ENCODE peak calls at places on chromosome 17, in seven cellular contexts. X is RWPE2, D is heart right ventricle, J is cardiac muscle cell, K is BJ, W is tibial nerve, N is suprapubic skin. T is an unnamed sample. For H3K27me3, the result is how much of the 10 kb centered on the place peaks cover.

GRCh38 chr17:48727415-48728175 is 955 bp downstream of the HOXB13 start:
- DNase-seq in X (peak), D (no peak), J (no peak), K (no peak), W (no peak), N (no peak), T (no peak)

GRCh38 chr17:34012709-34013375 is 242.2 kb upstream of the CCL2 start:
- DNase-seq in X (no peak), D (no peak), J (no peak), K (no peak), W (no peak), N (no peak), T (no peak)

GRCh38 chr17:77207689-77208216 is 67.0 kb downstream of the SEC14L1 start:
- DNase-seq in X (no peak), D (no peak), J (no peak), K (no peak), W (no peak), N (no peak), T (peak)

GRCh38 chr17:65394811-65395472 is 166.5 kb downstream of the AXIN2 start:
- DNase-seq in X (no peak), D (no peak), J (no peak), K (no peak), W (no peak), N (no peak), T (no peak)

GRCh38 chr17:45218895-45219661 is 2.6 kb upstream of the FMNL1 start:
- DNase-seq in X (no peak), D (peak), J (peak), K (no peak), W (peak), N (peak), T (peak)

GRCh38 chr17:17304521-17304985 is 1.4 kb downstream of the NT5M start:
- DNase-seq in X (no peak), D (no peak), J (peak), K (no peak), W (no peak), N (no peak), T (no peak)

GRCh38 chr17:12648498-12648897 is 17.2 kb upstream of the MYOCD start:
- DNase-seq in X (no peak), D (no peak), J (no peak), K (no peak), W (no peak), N (no peak), T (no peak)

GRCh38 chr17:67443931-67444597 is 67.0 kb downstream of the PITPNC1 start:
- DNase-seq in X (no peak), D (peak), J (no peak), K (peak), W (no peak), N (no peak), T (no peak)

GRCh38 chr17:33667052-33667509 is 374.0 kb upstream of the ASIC2 start:
- DNase-seq in X (no peak), D (no peak), J (no peak), K (no peak), W (no peak), N (no peak), T (no peak)

GRCh38 chr17:72974605-72975232 is 117.8 kb downstream of the SLC39A11 start:
- DNase-seq in X (no peak), D (no peak), J (no peak), K (no peak), W (no peak), N (no peak), T (no peak)

GRCh38 chr17:42577140-42577531 is 393 bp downstream of the PSMC3IP start:
- DNase-seq in X (no peak), D (no peak), J (no peak), K (no peak), W (no peak), N (no peak), T (no peak)

GRCh38 chr17:38455288-38455915 is 27.1 kb downstream of the ARHGAP23 start:
- DNase-seq in X (peak), D (no peak), J (peak), K (no peak), W (no peak), N (no peak), T (no peak)

GRCh38 chr17:66985838-66986237 is 21.3 kb downstream of the CACNG4 start:
- DNase-seq in X (no peak), D (no peak), J (no peak), K (no peak), W (no peak), N (no peak), T (no peak)

GRCh38 chr17:64133546-64134215 is 3.7 kb upstream of the ERN1 start:
- DNase-seq in X (no peak), D (no peak), J (peak), K (no peak), W (no peak), N (no peak), T (no peak)

GRCh38 chr17:40873801-40874200 is 6.8 kb upstream of the KRT12 start:
- DNase-seq in X (no peak), D (no peak), J (no peak), K (no peak), W (no peak), N (no peak), T (no peak)

GRCh38 chr17:17149520-17150449 is 56.3 kb downstream of the PLD6 start:
- DNase-seq in X (no peak), D (no peak), J (no peak), K (no peak), W (no peak), N (no peak), T (no peak)

GRCh38 chr17:47742319-47743181 is 9.5 kb downstream of the TBX21 start:
- DNase-seq in X (no peak), D (no peak), J (peak), K (no peak), W (no peak), N (peak), T (no peak)

GRCh38 chr17:70295329-70295728 is 126.0 kb downstream of the KCNJ2 start:
- DNase-seq in X (no peak), D (no peak), J (no peak), K (no peak), W (no peak), N (no peak), T (no peak)

GRCh38 chr17:41392278-41392677 is 5.1 kb downstream of the KRT31 start:
- DNase-seq in X (no peak), D (no peak), J (no peak), K (no peak), W (no peak), N (no peak), T (no peak)

GRCh38 chr17:41456206-41456605 is 11.0 kb downstream of the KRT32 start:
- DNase-seq in X (no peak), D (no peak), J (no peak), K (no peak), W (no peak), N (no peak), T (no peak)

GRCh38 chr17:42153919-42154491 is 784 bp downstream of the RAB5C start:
- DNase-seq in X (no peak), D (no peak), J (no peak), K (no peak), W (no peak), N (no peak), T (no peak)

GRCh38 chr17:8019665-8020064 is 17.2 kb downstream of the GUCY2D start:
- DNase-seq in X (no peak), D (no peak), J (no peak), K (no peak), W (no peak), N (no peak), T (no peak)

GRCh38 chr17:61862105-61862574 is 1.2 kb downstream of the BRIP1 start:
- DNase-seq in X (no peak), D (no peak), J (peak), K (no peak), W (no peak), N (no peak), T (no peak)

GRCh38 chr17:80960797-80961452 is 30.7 kb upstream of the CHMP6 start:
- DNase-seq in X (no peak), D (no peak), J (no peak), K (no peak), W (no peak), N (no peak), T (no peak)

GRCh38 chr17:71757156-71757555 is 363.7 kb upstream of the SOX9 start:
- DNase-seq in X (no peak), D (no peak), J (no peak), K (no peak), W (no peak), N (no peak), T (no peak)

GRCh38 chr17:16935241-16935663 is 36.7 kb downstream of the TNFRSF13B start:
- DNase-seq in X (no peak), D (no peak), J (no peak), K (no peak), W (no peak), N (peak), T (no peak)

GRCh38 chr17:17200831-17201230 is 5.3 kb downstream of the PLD6 start:
- DNase-seq in X (no peak), D (no peak), J (no peak), K (no peak), W (peak), N (no peak), T (no peak)

GRCh38 chr17:46818319-46818928 is at the start of gene WNT3:
- DNase-seq in X (no peak), D (no peak), J (peak), K (no peak), W (no peak), N (no peak), T (peak)

GRCh38 chr17:29461807-29462206 is 71.6 kb downstream of the TAOK1 start:
- DNase-seq in X (no peak), D (no peak), J (no peak), K (no peak), W (no peak), N (no peak), T (no peak)

GRCh38 chr17:83079340-83079747 is at the start of gene METRNL:
- DNase-seq in X (no peak), D (peak), J (peak), K (no peak), W (no peak), N (no peak), T (peak)

GRCh38 chr17:72270530-72270929 is 149.7 kb downstream of the SOX9 start:
- DNase-seq in X (peak), D (peak), J (no peak), K (no peak), W (peak), N (no peak), T (no peak)

GRCh38 chr17:66932295-66932694 is 32.2 kb upstream of the CACNG4 start:
- DNase-seq in X (no peak), D (no peak), J (no peak), K (no peak), W (no peak), N (no peak), T (no peak)

GRCh38 chr17:81339502-81340296 is 44.6 kb upstream of the SLC38A10 start:
- DNase-seq in X (no peak), D (no peak), J (no peak), K (no peak), W (no peak), N (no peak), T (no peak)

GRCh38 chr17:50920041-50920410 is 53.9 kb upstream of the TOB1 start:
- DNase-seq in X (no peak), D (no peak), J (no peak), K (no peak), W (no peak), N (no peak), T (no peak)

GRCh38 chr17:48561894-48562810 is 16.0 kb downstream of the HOXB4 start:
- DNase-seq in X (no peak), D (no peak), J (no peak), K (no peak), W (no peak), N (no peak), T (no peak)

GRCh38 chr17:31696184-31696602 is 162.9 kb downstream of the COPRS start:
- DNase-seq in X (no peak), D (peak), J (peak), K (peak), W (peak), N (peak), T (no peak)

GRCh38 chr17:50112694-50113093 is 17.3 kb downstream of the SAMD14 start:
- DNase-seq in X (no peak), D (no peak), J (no peak), K (no peak), W (no peak), N (no peak), T (no peak)

GRCh38 chr17:49746791-49747490 is 17.0 kb downstream of the FAM117A start:
- DNase-seq in X (no peak), D (no peak), J (no peak), K (no peak), W (no peak), N (no peak), T (no peak)

GRCh38 chr17:32503251-32504165 is 16.7 kb downstream of the CDK5R1 start:
- DNase-seq in X (no peak), D (no peak), J (no peak), K (no peak), W (no peak), N (no peak), T (no peak)

GRCh38 chr17:83202002-83203000 is 122.9 kb downstream of the METRNL start:
- DNase-seq in X (peak), D (peak), J (no peak), K (no peak), W (peak), N (peak), T (peak)

DNA sequence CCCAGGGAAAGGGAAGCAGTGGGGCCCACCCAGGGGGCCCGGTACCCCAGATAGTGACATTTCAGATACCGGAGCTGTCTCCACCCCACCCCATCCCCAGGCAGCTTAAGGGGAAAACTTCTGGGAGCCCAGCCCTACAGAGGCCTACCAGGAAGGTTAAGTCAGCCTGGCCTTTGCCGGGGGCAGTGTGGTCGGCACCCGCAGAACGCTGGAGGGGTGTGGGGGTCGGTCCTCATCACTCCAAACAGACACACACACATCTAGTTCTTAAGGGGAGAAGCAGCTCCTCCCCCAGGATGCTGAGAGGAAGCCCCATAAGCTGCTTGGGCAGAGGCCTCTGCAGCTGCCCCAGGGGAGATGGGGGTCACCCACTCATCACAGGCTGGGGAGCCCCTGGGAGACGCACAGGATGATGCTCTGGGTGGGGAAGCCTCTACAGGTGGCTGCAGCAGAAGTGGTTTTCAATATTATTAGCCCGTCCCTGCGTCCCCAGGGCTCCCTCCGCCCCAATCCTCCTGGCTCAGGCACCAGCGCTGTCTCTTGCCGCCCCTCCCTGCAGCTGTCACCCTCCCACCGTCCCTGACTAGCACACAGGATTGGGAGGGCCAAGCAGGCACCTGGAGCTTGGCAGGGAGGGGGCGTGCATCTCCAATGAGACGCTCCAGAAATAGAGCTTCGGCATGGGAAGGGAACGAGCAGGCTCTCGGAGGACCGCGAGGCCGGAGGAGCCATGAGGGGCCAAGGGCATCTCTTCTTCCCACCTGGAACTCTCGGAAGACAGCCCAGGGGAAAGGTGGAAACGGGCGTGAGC is 1.4 kb upstream of the ABR start:
- DNase-seq in X (no peak), D (no peak), J (peak), K (no peak), W (no peak), N (no peak), T (no peak)
- H3K4me3 ChIP-seq in X (no peak), D (no peak), J (no peak), K (no peak), W (no peak), N (no peak), T (peak)

DNA sequence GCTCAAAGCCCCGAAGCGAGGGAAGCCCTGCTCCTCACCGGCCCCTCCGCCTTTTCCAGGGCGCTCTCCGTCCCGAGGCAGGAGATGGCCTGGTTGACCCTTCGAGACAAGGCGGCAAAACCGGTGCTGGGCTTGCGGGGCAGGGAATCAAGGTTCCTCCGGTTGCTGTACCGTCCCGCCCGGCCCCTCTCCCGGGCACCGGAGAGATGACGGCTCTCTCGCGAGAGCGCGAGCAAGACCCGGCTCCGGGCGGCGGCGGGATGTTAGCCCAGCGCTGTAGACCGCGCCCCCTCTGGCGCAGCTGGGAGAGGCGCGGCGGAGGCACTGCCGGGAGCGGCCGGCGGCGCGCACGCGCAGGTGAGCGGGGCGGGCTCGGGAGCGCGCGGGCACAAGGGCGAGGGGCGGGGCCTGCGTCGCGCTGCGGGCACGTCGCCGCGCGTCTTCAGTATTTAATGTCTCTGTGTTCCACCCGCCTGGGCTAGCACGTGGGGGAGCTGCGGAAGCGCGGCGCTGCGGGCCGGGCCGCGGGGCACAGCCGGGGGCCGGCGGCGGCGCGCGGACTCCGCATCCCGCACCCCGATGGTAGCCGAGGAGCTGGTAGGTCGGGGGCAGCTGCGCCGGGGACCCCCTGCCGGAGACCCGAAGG is at the start of gene AKAP1:
- DNase-seq in X (peak), D (peak), J (peak), K (peak), W (peak), N (peak), T (peak)
- TF ChIP-seq CTCF in X (peak), D (peak), J (no peak), K (peak), W (peak), N (no peak), T (peak)

GRCh38 chr17:54760836-54761235 is 139.8 kb upstream of the TOM1L1 start:
- DNase-seq in X (no peak), D (no peak), J (no peak), K (no peak), W (no peak), N (no peak), T (no peak)
- H3K27me3 ChIP-seq in X (under half), D (under half), J (under half), K (under half), W (under half), N (under half), T (under half)

GRCh38 chr17:236641-237405 is 55.4 kb upstream of the DOC2B start:
- DNase-seq in X (peak), D (no peak), J (no peak), K (no peak), W (no peak), N (peak), T (no peak)

GRCh38 chr17:238071-238963 is 56.9 kb upstream of the DOC2B start:
- DNase-seq in X (peak), D (no peak), J (no peak), K (no peak), W (no peak), N (peak), T (no peak)

GRCh38 chr17:235831-236640 is 54.6 kb upstream of the DOC2B start:
- DNase-seq in X (peak), D (no peak), J (no peak), K (no peak), W (no peak), N (peak), T (no peak)

GRCh38 chr17:237406-237955 is 56.0 kb upstream of the DOC2B start:
- DNase-seq in X (peak), D (no peak), J (no peak), K (no peak), W (no peak), N (peak), T (no peak)

DNA sequence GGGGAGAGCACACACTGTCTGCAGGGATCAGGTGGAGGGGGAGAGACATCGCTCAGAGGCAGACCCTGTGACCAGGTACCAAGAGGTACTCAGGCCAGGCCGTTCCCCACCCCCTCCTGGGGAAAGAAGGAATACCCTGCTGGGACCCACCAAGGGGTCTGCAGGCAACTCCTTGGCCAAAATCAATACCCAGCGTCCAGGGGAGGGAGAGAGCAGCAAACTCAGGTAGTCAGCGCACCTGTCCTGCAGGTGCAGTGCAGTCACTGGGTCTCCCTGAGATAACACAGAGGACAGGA is 57.5 kb upstream of the DOC2B start:
- DNase-seq in X (no peak), D (no peak), J (no peak), K (no peak), W (no peak), N (peak), T (peak)
- H3K4me3 ChIP-seq in X (no peak), D (no peak), J (no peak), K (no peak), W (no peak), N (no peak), T (no peak)

DNA sequence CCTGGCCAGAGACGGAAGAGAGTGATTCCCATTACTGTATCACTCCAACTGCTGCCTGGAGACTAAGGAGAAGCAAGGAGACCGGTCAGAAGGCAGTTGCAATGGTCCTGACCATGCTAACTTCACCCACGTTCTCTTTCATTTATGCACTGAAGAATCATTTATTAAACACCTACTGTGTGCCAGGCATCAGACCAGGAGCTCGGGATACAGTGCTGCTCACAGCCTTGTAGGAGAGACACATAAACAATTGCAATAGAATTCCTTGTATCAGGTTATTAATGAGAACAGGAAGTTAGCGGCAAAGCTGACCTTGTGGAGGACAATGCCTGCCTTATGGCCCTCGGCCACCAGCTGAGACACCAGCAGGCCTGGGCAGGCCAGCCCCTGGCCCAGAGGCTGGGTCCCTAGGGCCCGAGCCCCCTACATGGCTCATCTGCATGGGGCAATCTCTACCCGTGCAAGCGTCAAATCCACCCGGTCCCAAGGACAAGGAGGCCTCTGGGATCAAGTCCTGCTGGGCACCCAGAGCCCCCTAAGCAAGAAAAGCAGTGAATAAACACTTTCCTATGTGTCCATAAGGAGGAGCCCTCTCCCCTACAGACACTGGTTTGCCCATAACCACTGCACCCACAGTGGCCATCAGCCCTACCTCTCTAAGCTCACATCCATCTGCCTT is 8.6 kb upstream of the ENPP7 start:
- DNase-seq in X (no peak), D (no peak), J (peak), K (no peak), W (no peak), N (no peak), T (no peak)
- TF ChIP-seq CTCF in X (peak), D (no peak), J (peak), K (no peak), W (no peak), N (no peak), T (no peak)

GRCh38 chr17:79177877-79178276 is 103.3 kb downstream of the ENGASE start:
- DNase-seq in X (no peak), D (no peak), J (no peak), K (no peak), W (no peak), N (no peak), T (no peak)
- H3K27me3 ChIP-seq in X (half or more), D (half or more), J (under half), K (under half), W (under half), N (half or more), T (under half)

GRCh38 chr17:57400648-57401047 is 144.3 kb downstream of the MSI2 start:
- DNase-seq in X (no peak), D (no peak), J (no peak), K (no peak), W (no peak), N (no peak), T (no peak)
- H3K4me3 ChIP-seq in X (no peak), D (no peak), J (no peak), K (no peak), W (no peak), N (no peak), T (no peak)

GRCh38 chr17:2701996-2702741 is 9.4 kb downstream of the CLUH start:
- DNase-seq in X (no peak), D (no peak), J (no peak), K (no peak), W (no peak), N (peak), T (no peak)
- TF ChIP-seq CTCF in X (no peak), D (no peak), J (no peak), K (no peak), W (no peak), N (no peak), T (no peak)